ENCODE peak calls at places on chromosomes 3 and 15, in four cellular contexts. One of them, this sample, is unnamed.

GRCh38 chr3:71397046-71397445 is 186.5 kb downstream of the FOXP1 start:
- DNase-seq in endothelial cell of umbilical vein: peak; percentile 54
- DNase-seq in CD4-positive, CD25-positive, alpha-beta regulatory T cell: no peak
- DNase-seq in effector memory CD4-positive, alpha-beta T cell: no peak
- DNase-seq in this sample: no peak

GRCh38 chr3:46221368-46221767 is 13.3 kb upstream of the CCR1 start:
- DNase-seq in effector memory CD4-positive, alpha-beta T cell: no peak
- DNase-seq in endothelial cell of umbilical vein: no peak
- DNase-seq in CD4-positive, CD25-positive, alpha-beta regulatory T cell: no peak
- DNase-seq in this sample: no peak

GRCh38 chr3:67018105-67018788 is 20.1 kb downstream of the KBTBD8 start:
- DNase-seq in effector memory CD4-positive, alpha-beta T cell: no peak
- DNase-seq in endothelial cell of umbilical vein: no peak
- DNase-seq in CD4-positive, CD25-positive, alpha-beta regulatory T cell: no peak
- DNase-seq in this sample: no peak

GRCh38 chr3:100106094-100106493 is 8.2 kb downstream of the FILIP1L start:
- DNase-seq in CD4-positive, CD25-positive, alpha-beta regulatory T cell: no peak
- DNase-seq in effector memory CD4-positive, alpha-beta T cell: no peak
- DNase-seq in endothelial cell of umbilical vein: no peak
- DNase-seq in this sample: no peak

GRCh38 chr3:169562988-169563774 is 100.3 kb downstream of the MECOM start:
- DNase-seq in effector memory CD4-positive, alpha-beta T cell: no peak
- DNase-seq in endothelial cell of umbilical vein: no peak
- DNase-seq in CD4-positive, CD25-positive, alpha-beta regulatory T cell: no peak
- DNase-seq in this sample: no peak

GRCh38 chr3:150775001-150775599 is 12.1 kb upstream of the SIAH2 start:
- DNase-seq in CD4-positive, CD25-positive, alpha-beta regulatory T cell: no peak
- DNase-seq in effector memory CD4-positive, alpha-beta T cell: no peak
- DNase-seq in endothelial cell of umbilical vein: no peak
- DNase-seq in this sample: no peak

GRCh38 chr15:66408690-66409089 is 22.0 kb downstream of the MAP2K1 start:
- DNase-seq in CD4-positive, CD25-positive, alpha-beta regulatory T cell: no peak
- DNase-seq in effector memory CD4-positive, alpha-beta T cell: no peak
- DNase-seq in endothelial cell of umbilical vein: no peak
- DNase-seq in this sample: no peak

GRCh38 chr3:32551087-32551486 is 19.6 kb downstream of the DYNC1LI1 start:
- DNase-seq in endothelial cell of umbilical vein: no peak
- DNase-seq in effector memory CD4-positive, alpha-beta T cell: no peak
- DNase-seq in CD4-positive, CD25-positive, alpha-beta regulatory T cell: no peak
- DNase-seq in this sample: no peak

GRCh38 chr15:78392430-78392829 is 45.6 kb upstream of the IREB2 start:
- DNase-seq in CD4-positive, CD25-positive, alpha-beta regulatory T cell: no peak
- DNase-seq in endothelial cell of umbilical vein: no peak
- DNase-seq in effector memory CD4-positive, alpha-beta T cell: no peak
- DNase-seq in this sample: no peak

GRCh38 chr15:41825572-41826535 is 2.0 kb upstream of the JMJD7 start:
- DNase-seq in CD4-positive, CD25-positive, alpha-beta regulatory T cell: no peak
- DNase-seq in endothelial cell of umbilical vein: no peak
- DNase-seq in effector memory CD4-positive, alpha-beta T cell: no peak
- DNase-seq in this sample: no peak

GRCh38 chr3:61532739-61533500 is 28.5 kb upstream of the PTPRG start:
- DNase-seq in CD4-positive, CD25-positive, alpha-beta regulatory T cell: no peak
- DNase-seq in effector memory CD4-positive, alpha-beta T cell: no peak
- DNase-seq in endothelial cell of umbilical vein: no peak
- DNase-seq in this sample: no peak

GRCh38 chr3:132414841-132415240 is 2.5 kb upstream of the DNAJC13 start:
- DNase-seq in endothelial cell of umbilical vein: no peak
- DNase-seq in CD4-positive, CD25-positive, alpha-beta regulatory T cell: no peak
- DNase-seq in effector memory CD4-positive, alpha-beta T cell: no peak
- DNase-seq in this sample: no peak

GRCh38 chr15:43229977-43230376 is 9.2 kb upstream of the EPB42 start:
- DNase-seq in effector memory CD4-positive, alpha-beta T cell: no peak
- DNase-seq in endothelial cell of umbilical vein: no peak
- DNase-seq in CD4-positive, CD25-positive, alpha-beta regulatory T cell: no peak
- DNase-seq in this sample: no peak

GRCh38 chr3:58646503-58646902 is 20.1 kb downstream of the FAM3D start:
- DNase-seq in CD4-positive, CD25-positive, alpha-beta regulatory T cell: no peak
- DNase-seq in endothelial cell of umbilical vein: peak; percentile 51
- DNase-seq in effector memory CD4-positive, alpha-beta T cell: no peak
- DNase-seq in this sample: no peak

GRCh38 chr15:61050844-61051569 is 178.1 kb downstream of the RORA start:
- DNase-seq in endothelial cell of umbilical vein: no peak
- DNase-seq in CD4-positive, CD25-positive, alpha-beta regulatory T cell: no peak
- DNase-seq in effector memory CD4-positive, alpha-beta T cell: no peak
- DNase-seq in this sample: no peak

GRCh38 chr3:187807086-187807862 is 62.0 kb upstream of the BCL6 start:
- DNase-seq in endothelial cell of umbilical vein: no peak
- DNase-seq in effector memory CD4-positive, alpha-beta T cell: no peak
- DNase-seq in CD4-positive, CD25-positive, alpha-beta regulatory T cell: no peak
- DNase-seq in this sample: no peak

GRCh38 chr15:55703873-55704285 is 39.1 kb downstream of the PRTG start:
- DNase-seq in effector memory CD4-positive, alpha-beta T cell: no peak
- DNase-seq in CD4-positive, CD25-positive, alpha-beta regulatory T cell: no peak
- DNase-seq in endothelial cell of umbilical vein: no peak
- DNase-seq in this sample: no peak

GRCh38 chr3:52526151-52526561 is 7.5 kb downstream of the NT5DC2 start:
- DNase-seq in effector memory CD4-positive, alpha-beta T cell: no peak
- DNase-seq in endothelial cell of umbilical vein: no peak
- DNase-seq in CD4-positive, CD25-positive, alpha-beta regulatory T cell: no peak
- DNase-seq in this sample: no peak

GRCh38 chr3:186909078-186909853 is 21.1 kb upstream of the ST6GAL1 start:
- DNase-seq in endothelial cell of umbilical vein: no peak
- DNase-seq in effector memory CD4-positive, alpha-beta T cell: peak; percentile 70
- DNase-seq in CD4-positive, CD25-positive, alpha-beta regulatory T cell: peak; percentile 83
- DNase-seq in this sample: peak; percentile 89

GRCh38 chr15:48191574-48192225 is at the start of gene CTXN2:
- DNase-seq in CD4-positive, CD25-positive, alpha-beta regulatory T cell: no peak
- DNase-seq in effector memory CD4-positive, alpha-beta T cell: no peak
- DNase-seq in endothelial cell of umbilical vein: no peak
- DNase-seq in this sample: no peak

GRCh38 chr3:14685204-14685603 is 10.3 kb downstream of the C3orf20 start:
- DNase-seq in endothelial cell of umbilical vein: no peak
- DNase-seq in CD4-positive, CD25-positive, alpha-beta regulatory T cell: no peak
- DNase-seq in effector memory CD4-positive, alpha-beta T cell: no peak
- DNase-seq in this sample: no peak

GRCh38 chr15:50117628-50118027 is 1.4 kb downstream of the ATP8B4 start:
- DNase-seq in endothelial cell of umbilical vein: no peak
- DNase-seq in CD4-positive, CD25-positive, alpha-beta regulatory T cell: no peak
- DNase-seq in effector memory CD4-positive, alpha-beta T cell: no peak
- DNase-seq in this sample: no peak

GRCh38 chr15:90609254-90610185 is 79.8 kb downstream of the CRTC3 start:
- DNase-seq in CD4-positive, CD25-positive, alpha-beta regulatory T cell: no peak
- DNase-seq in effector memory CD4-positive, alpha-beta T cell: no peak
- DNase-seq in endothelial cell of umbilical vein: no peak
- DNase-seq in this sample: no peak
- H3K4me3 ChIP-seq in CD4-positive, CD25-positive, alpha-beta regulatory T cell: no peak overlapping the region
- H3K4me3 ChIP-seq in effector memory CD4-positive, alpha-beta T cell: no peak overlapping the region
- H3K4me3 ChIP-seq in endothelial cell of umbilical vein: no peak overlapping the region
- H3K4me3 ChIP-seq in this sample: no peak overlapping the region

DNA sequence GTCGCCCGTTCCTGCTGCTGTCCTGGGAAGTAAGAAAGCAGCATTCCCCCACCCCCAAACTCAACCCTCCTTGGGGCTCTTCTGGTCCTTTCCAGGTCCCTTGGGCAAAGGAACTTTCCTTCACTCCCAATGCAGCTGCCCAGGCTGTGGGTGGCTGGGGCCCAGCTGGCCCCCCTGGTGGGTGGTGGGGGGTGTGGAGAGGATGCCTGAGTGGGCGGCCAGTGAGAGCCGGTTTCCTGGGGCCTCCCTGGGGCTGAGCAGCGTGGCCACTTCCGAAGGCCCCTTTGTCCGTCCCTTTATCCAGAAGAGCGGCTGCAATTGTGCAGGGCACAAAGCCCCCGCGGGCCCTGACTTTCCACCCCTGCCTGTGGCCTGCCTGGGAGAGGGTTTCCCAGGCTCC is 61.0 kb downstream of the RHCG start:
- DNase-seq in CD4-positive, CD25-positive, alpha-beta regulatory T cell: no peak
- DNase-seq in effector memory CD4-positive, alpha-beta T cell: no peak
- DNase-seq in endothelial cell of umbilical vein: no peak
- DNase-seq in this sample: no peak
- H3K27me3 ChIP-seq in CD4-positive, CD25-positive, alpha-beta regulatory T cell: peaks cover 9% of the 10 kb centered on the region
- H3K27me3 ChIP-seq in effector memory CD4-positive, alpha-beta T cell: peaks cover 4% of the 10 kb centered on the region
- H3K27me3 ChIP-seq in endothelial cell of umbilical vein: peaks cover 8% of the 10 kb centered on the region
- H3K27me3 ChIP-seq in this sample: no peaks in the 10 kb centered on the region

DNA sequence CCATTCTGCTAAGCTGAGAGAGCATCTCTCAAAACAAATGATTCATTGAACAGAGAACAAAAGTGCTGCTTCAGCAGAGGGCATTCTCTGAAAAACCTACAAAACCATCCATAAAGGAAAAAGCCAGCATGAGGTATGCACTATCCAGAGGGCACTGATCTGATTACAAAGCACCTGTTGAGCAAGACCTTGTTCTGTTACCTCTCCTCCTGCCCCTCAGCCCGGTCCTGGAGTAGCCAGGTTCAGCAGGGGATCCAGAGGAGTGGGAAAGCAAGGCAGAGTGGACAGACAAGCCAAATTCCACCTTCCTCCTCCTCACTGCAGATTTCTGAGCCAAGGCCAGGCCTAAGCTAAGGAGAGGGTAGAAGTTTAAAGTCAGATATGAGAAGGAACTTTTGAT is 31.8 kb upstream of the SPRED1 start:
- DNase-seq in endothelial cell of umbilical vein: no peak
- DNase-seq in effector memory CD4-positive, alpha-beta T cell: no peak
- DNase-seq in CD4-positive, CD25-positive, alpha-beta regulatory T cell: no peak
- DNase-seq in this sample: no peak
- H3K9me3 ChIP-seq in endothelial cell of umbilical vein: no peaks in the 10 kb centered on the region
- H3K9me3 ChIP-seq in effector memory CD4-positive, alpha-beta T cell: no peaks in the 10 kb centered on the region
- H3K9me3 ChIP-seq in CD4-positive, CD25-positive, alpha-beta regulatory T cell: no peaks in the 10 kb centered on the region
- H3K9me3 ChIP-seq in this sample: no peaks in the 10 kb centered on the region

GRCh38 chr15:64772964-64773363 is 2.4 kb downstream of the RBPMS2 start:
- DNase-seq in effector memory CD4-positive, alpha-beta T cell: no peak
- DNase-seq in CD4-positive, CD25-positive, alpha-beta regulatory T cell: no peak
- DNase-seq in endothelial cell of umbilical vein: no peak
- DNase-seq in this sample: no peak
- H3K4me3 ChIP-seq in effector memory CD4-positive, alpha-beta T cell: no peak overlapping the region
- H3K4me3 ChIP-seq in CD4-positive, CD25-positive, alpha-beta regulatory T cell: no peak overlapping the region
- H3K4me3 ChIP-seq in endothelial cell of umbilical vein: no peak overlapping the region
- H3K4me3 ChIP-seq in this sample: no peak overlapping the region

DNA sequence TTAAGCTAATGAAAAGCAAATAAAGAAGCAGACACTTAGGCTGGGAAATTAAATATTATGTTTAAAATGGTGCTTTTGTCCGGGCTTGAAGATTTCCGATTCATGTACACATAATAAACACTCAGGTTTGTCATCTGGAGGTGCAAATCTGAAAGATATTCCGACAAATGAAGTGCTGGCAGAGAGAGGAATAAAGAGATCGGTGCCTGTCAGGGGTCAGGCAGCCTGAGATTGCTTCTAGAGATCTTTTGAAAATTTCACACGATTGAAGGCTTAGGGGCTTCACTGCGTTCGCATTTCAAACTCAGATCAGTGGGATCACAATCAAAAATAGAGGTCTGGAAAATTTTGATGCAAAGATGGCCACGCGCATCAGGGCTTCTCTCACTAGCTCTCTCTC is 33.2 kb downstream of the NR2F2 start:
- DNase-seq in endothelial cell of umbilical vein: no peak
- DNase-seq in CD4-positive, CD25-positive, alpha-beta regulatory T cell: no peak
- DNase-seq in effector memory CD4-positive, alpha-beta T cell: no peak
- DNase-seq in this sample: no peak
- H3K27me3 ChIP-seq in endothelial cell of umbilical vein: no peaks in the 10 kb centered on the region
- H3K27me3 ChIP-seq in CD4-positive, CD25-positive, alpha-beta regulatory T cell: peaks cover 46% of the 10 kb centered on the region
- H3K27me3 ChIP-seq in effector memory CD4-positive, alpha-beta T cell: peaks cover 42% of the 10 kb centered on the region
- H3K27me3 ChIP-seq in this sample: peaks cover 31% of the 10 kb centered on the region

GRCh38 chr3:212432-212831 is 15.9 kb downstream of the CHL1 start:
- DNase-seq in effector memory CD4-positive, alpha-beta T cell: no peak
- DNase-seq in CD4-positive, CD25-positive, alpha-beta regulatory T cell: no peak
- DNase-seq in endothelial cell of umbilical vein: no peak
- DNase-seq in this sample: no peak
- H3K9me3 ChIP-seq in effector memory CD4-positive, alpha-beta T cell: no peaks in the 10 kb centered on the region
- H3K9me3 ChIP-seq in CD4-positive, CD25-positive, alpha-beta regulatory T cell: no peaks in the 10 kb centered on the region
- H3K9me3 ChIP-seq in endothelial cell of umbilical vein: peaks cover 1% of the 10 kb centered on the region
- H3K9me3 ChIP-seq in this sample: no peaks in the 10 kb centered on the region

DNA sequence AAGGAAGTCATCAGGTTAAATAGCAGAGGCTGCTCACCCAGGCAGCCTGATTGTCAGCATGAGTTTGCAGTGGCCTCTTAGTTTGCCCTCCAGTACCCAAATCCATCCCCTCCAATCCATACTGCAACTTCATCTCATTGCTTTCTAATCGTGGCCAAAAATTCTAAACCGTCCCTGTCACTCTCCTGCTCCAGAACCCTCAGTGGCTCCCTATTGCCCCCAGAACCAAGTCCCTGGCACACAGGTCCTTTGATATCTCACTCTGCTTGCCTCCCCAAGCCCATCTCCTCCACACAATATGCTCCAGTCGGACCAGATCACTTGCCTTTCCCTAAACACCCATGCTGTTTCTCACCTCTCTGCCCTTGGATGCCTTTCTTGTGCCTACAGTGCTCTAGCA is 49.7 kb downstream of the ST8SIA2 start:
- DNase-seq in CD4-positive, CD25-positive, alpha-beta regulatory T cell: no peak
- DNase-seq in effector memory CD4-positive, alpha-beta T cell: no peak
- DNase-seq in endothelial cell of umbilical vein: no peak
- DNase-seq in this sample: no peak
- H3K4me3 ChIP-seq in CD4-positive, CD25-positive, alpha-beta regulatory T cell: no peak overlapping the region
- H3K4me3 ChIP-seq in effector memory CD4-positive, alpha-beta T cell: no peak overlapping the region
- H3K4me3 ChIP-seq in endothelial cell of umbilical vein: no peak overlapping the region
- H3K4me3 ChIP-seq in this sample: no peak overlapping the region

DNA sequence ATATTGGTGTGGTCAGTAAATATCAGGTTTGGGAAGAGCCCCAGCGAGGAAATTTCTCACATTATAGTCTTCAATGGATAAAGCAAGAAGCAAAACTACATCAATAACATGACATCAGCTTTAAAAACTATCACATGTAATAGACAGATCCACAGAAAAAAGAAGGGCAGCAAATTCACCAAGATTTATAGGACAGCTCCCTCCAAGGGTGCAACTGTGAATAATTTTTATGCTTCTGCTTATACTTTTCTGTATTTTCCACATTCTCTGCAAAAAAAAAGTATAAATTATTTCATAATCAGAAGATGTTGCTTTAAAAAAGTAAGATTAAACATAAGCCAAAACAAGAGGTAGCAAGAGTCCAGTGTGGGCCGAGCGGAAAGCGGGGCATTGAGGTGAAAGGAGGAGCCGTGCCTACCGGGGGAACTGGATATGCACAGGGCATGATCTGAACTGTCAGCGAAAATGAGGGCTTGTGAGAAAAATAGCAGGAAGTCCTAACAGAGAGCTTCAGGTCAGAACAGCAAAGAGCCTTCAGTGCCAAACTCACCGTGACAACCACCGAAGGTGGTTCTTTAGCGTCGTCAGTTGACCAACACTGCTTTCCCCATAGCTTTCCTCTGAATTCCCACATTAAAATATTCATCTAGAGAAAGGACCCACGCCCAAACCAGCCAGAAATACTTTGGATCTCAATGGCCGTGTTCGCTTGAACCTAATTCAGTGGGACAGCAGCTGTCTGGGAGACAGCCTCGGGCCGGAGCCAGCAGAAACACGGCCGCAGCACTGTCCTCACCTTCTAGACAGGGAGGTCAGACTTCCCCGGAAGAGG is 59.9 kb downstream of the FAM174B start:
- DNase-seq in effector memory CD4-positive, alpha-beta T cell: no peak
- DNase-seq in CD4-positive, CD25-positive, alpha-beta regulatory T cell: no peak
- DNase-seq in endothelial cell of umbilical vein: peak; percentile 8
- DNase-seq in this sample: no peak
- H3K27me3 ChIP-seq in effector memory CD4-positive, alpha-beta T cell: no peaks in the 10 kb centered on the region
- H3K27me3 ChIP-seq in CD4-positive, CD25-positive, alpha-beta regulatory T cell: peaks cover 2% of the 10 kb centered on the region
- H3K27me3 ChIP-seq in endothelial cell of umbilical vein: no peaks in the 10 kb centered on the region
- H3K27me3 ChIP-seq in this sample: no peaks in the 10 kb centered on the region